ENCODE peak calls at places on chromosome X, in ten cellular contexts. One of them, this sample, is unnamed.

GRCh38 chrX:34956915-34957314 is 14.3 kb downstream of the FAM47B start:
- DNase-seq in gastrocnemius medialis: no peak
- DNase-seq in AG09309: peak
- DNase-seq in EL: peak
- DNase-seq in pancreas: no peak
- DNase-seq in activated effector memory CD4-positive, alpha-beta T cell treated with Interleukin-2 at 50 U/mL for 16 hours: no peak
- DNase-seq in Daoy: no peak
- DNase-seq in mesenchymal stem cell: peak
- DNase-seq in activated T-helper 1 cell treated with anti-CD3 and anti-CD28 coated beads, Interleukin-2, amount 50 U/mL, for 16 hours: no peak
- DNase-seq in stimulated activated CD4-positive, alpha-beta T cell treated with anti-CD3 and anti-CD28 coated beads, Interleukin-2, amount 100 ng/mL, for 48 hours: no peak
- DNase-seq in this sample: no peak

GRCh38 chrX:36963069-36963808 is 44.9 kb upstream of the FAM47C start:
- DNase-seq in gastrocnemius medialis: no peak
- DNase-seq in activated effector memory CD4-positive, alpha-beta T cell treated with Interleukin-2 at 50 U/mL for 16 hours: no peak
- DNase-seq in mesenchymal stem cell: no peak
- DNase-seq in EL: no peak
- DNase-seq in stimulated activated CD4-positive, alpha-beta T cell treated with anti-CD3 and anti-CD28 coated beads, Interleukin-2, amount 100 ng/mL, for 48 hours: no peak
- DNase-seq in AG09309: no peak
- DNase-seq in Daoy: no peak
- DNase-seq in activated T-helper 1 cell treated with anti-CD3 and anti-CD28 coated beads, Interleukin-2, amount 50 U/mL, for 16 hours: no peak
- DNase-seq in pancreas: peak
- DNase-seq in this sample: no peak

GRCh38 chrX:3811331-3812311 is 98.2 kb upstream of the PRKX start:
- DNase-seq in gastrocnemius medialis: no peak
- DNase-seq in Daoy: peak
- DNase-seq in activated effector memory CD4-positive, alpha-beta T cell treated with Interleukin-2 at 50 U/mL for 16 hours: peak
- DNase-seq in EL: peak
- DNase-seq in activated T-helper 1 cell treated with anti-CD3 and anti-CD28 coated beads, Interleukin-2, amount 50 U/mL, for 16 hours: peak
- DNase-seq in mesenchymal stem cell: peak
- DNase-seq in stimulated activated CD4-positive, alpha-beta T cell treated with anti-CD3 and anti-CD28 coated beads, Interleukin-2, amount 100 ng/mL, for 48 hours: peak
- DNase-seq in AG09309: no peak
- DNase-seq in pancreas: no peak
- DNase-seq in this sample: peak

GRCh38 chrX:44474410-44474809 is 68.2 kb downstream of the FUNDC1 start:
- DNase-seq in gastrocnemius medialis: no peak
- DNase-seq in EL: peak
- DNase-seq in Daoy: no peak
- DNase-seq in pancreas: no peak
- DNase-seq in stimulated activated CD4-positive, alpha-beta T cell treated with anti-CD3 and anti-CD28 coated beads, Interleukin-2, amount 100 ng/mL, for 48 hours: no peak
- DNase-seq in activated T-helper 1 cell treated with anti-CD3 and anti-CD28 coated beads, Interleukin-2, amount 50 U/mL, for 16 hours: no peak
- DNase-seq in activated effector memory CD4-positive, alpha-beta T cell treated with Interleukin-2 at 50 U/mL for 16 hours: no peak
- DNase-seq in mesenchymal stem cell: no peak
- DNase-seq in AG09309: peak
- DNase-seq in this sample: no peak

GRCh38 chrX:71098302-71098701 is 2.7 kb downstream of the FOXO4 start:
- DNase-seq in AG09309: no peak
- DNase-seq in mesenchymal stem cell: peak
- DNase-seq in activated effector memory CD4-positive, alpha-beta T cell treated with Interleukin-2 at 50 U/mL for 16 hours: peak
- DNase-seq in Daoy: peak
- DNase-seq in pancreas: no peak
- DNase-seq in activated T-helper 1 cell treated with anti-CD3 and anti-CD28 coated beads, Interleukin-2, amount 50 U/mL, for 16 hours: peak
- DNase-seq in EL: peak
- DNase-seq in stimulated activated CD4-positive, alpha-beta T cell treated with anti-CD3 and anti-CD28 coated beads, Interleukin-2, amount 100 ng/mL, for 48 hours: peak
- DNase-seq in gastrocnemius medialis: no peak
- DNase-seq in this sample: peak

GRCh38 chrX:100636321-100636991 is at the start of gene TSPAN6:
- DNase-seq in AG09309: peak
- DNase-seq in activated effector memory CD4-positive, alpha-beta T cell treated with Interleukin-2 at 50 U/mL for 16 hours: peak
- DNase-seq in pancreas: peak
- DNase-seq in gastrocnemius medialis: peak
- DNase-seq in EL: peak
- DNase-seq in activated T-helper 1 cell treated with anti-CD3 and anti-CD28 coated beads, Interleukin-2, amount 50 U/mL, for 16 hours: peak
- DNase-seq in mesenchymal stem cell: peak
- DNase-seq in stimulated activated CD4-positive, alpha-beta T cell treated with anti-CD3 and anti-CD28 coated beads, Interleukin-2, amount 100 ng/mL, for 48 hours: peak
- DNase-seq in Daoy: peak
- DNase-seq in this sample: peak

GRCh38 chrX:129748265-129748664 is 9.5 kb downstream of the XPNPEP2 start:
- DNase-seq in stimulated activated CD4-positive, alpha-beta T cell treated with anti-CD3 and anti-CD28 coated beads, Interleukin-2, amount 100 ng/mL, for 48 hours: no peak
- DNase-seq in Daoy: no peak
- DNase-seq in AG09309: peak
- DNase-seq in activated T-helper 1 cell treated with anti-CD3 and anti-CD28 coated beads, Interleukin-2, amount 50 U/mL, for 16 hours: no peak
- DNase-seq in mesenchymal stem cell: no peak
- DNase-seq in activated effector memory CD4-positive, alpha-beta T cell treated with Interleukin-2 at 50 U/mL for 16 hours: no peak
- DNase-seq in gastrocnemius medialis: peak
- DNase-seq in EL: no peak
- DNase-seq in pancreas: no peak
- DNase-seq in this sample: no peak

GRCh38 chrX:16930392-16930791 is 16.1 kb upstream of the REPS2 start:
- DNase-seq in activated effector memory CD4-positive, alpha-beta T cell treated with Interleukin-2 at 50 U/mL for 16 hours: no peak
- DNase-seq in Daoy: no peak
- DNase-seq in EL: no peak
- DNase-seq in gastrocnemius medialis: no peak
- DNase-seq in activated T-helper 1 cell treated with anti-CD3 and anti-CD28 coated beads, Interleukin-2, amount 50 U/mL, for 16 hours: no peak
- DNase-seq in pancreas: no peak
- DNase-seq in mesenchymal stem cell: no peak
- DNase-seq in AG09309: no peak
- DNase-seq in stimulated activated CD4-positive, alpha-beta T cell treated with anti-CD3 and anti-CD28 coated beads, Interleukin-2, amount 100 ng/mL, for 48 hours: no peak
- DNase-seq in this sample: no peak

This sample was measured in Karpas-422.